ENCODE peak calls at places on chromosomes 7 and 10, in eight cellular contexts. One of them, this sample, is unnamed.

GRCh38 chr10:129025774-129026173 is 441.3 kb upstream of the MGMT start:
- DNase-seq in brain microvascular endothelial cell: no peak
- DNase-seq in upper lobe of right lung: no peak
- DNase-seq in MM.1S: no peak
- DNase-seq in astrocyte: no peak
- DNase-seq in GM06990: no peak
- DNase-seq in osteoblast: no peak
- DNase-seq in neural progenitor cell: no peak
- DNase-seq in this sample: no peak

GRCh38 chr10:35465601-35466140 is 129.4 kb downstream of the CCNY start:
- DNase-seq in neural progenitor cell: no peak
- DNase-seq in brain microvascular endothelial cell: no peak
- DNase-seq in MM.1S: no peak
- DNase-seq in astrocyte: no peak
- DNase-seq in upper lobe of right lung: no peak
- DNase-seq in osteoblast: no peak
- DNase-seq in GM06990: no peak
- DNase-seq in this sample: no peak

GRCh38 chr7:132110692-132111091 is 465.6 kb downstream of the PLXNA4 start:
- DNase-seq in GM06990: no peak
- DNase-seq in MM.1S: no peak
- DNase-seq in upper lobe of right lung: no peak
- DNase-seq in neural progenitor cell: no peak
- DNase-seq in osteoblast: no peak
- DNase-seq in astrocyte: no peak
- DNase-seq in brain microvascular endothelial cell: no peak
- DNase-seq in this sample: no peak

GRCh38 chr10:77667426-77668324 is 30.1 kb upstream of the KCNMA1 start:
- DNase-seq in astrocyte: no peak
- DNase-seq in brain microvascular endothelial cell: no peak
- DNase-seq in osteoblast: no peak
- DNase-seq in neural progenitor cell: no peak
- DNase-seq in upper lobe of right lung: no peak
- DNase-seq in GM06990: no peak
- DNase-seq in MM.1S: peak; percentile 27
- DNase-seq in this sample: no peak

GRCh38 chr7:149292101-149292823 is 30.3 kb downstream of the ZNF783 start:
- DNase-seq in upper lobe of right lung: no peak
- DNase-seq in GM06990: no peak
- DNase-seq in brain microvascular endothelial cell: peak; percentile 24
- DNase-seq in neural progenitor cell: peak; percentile 20
- DNase-seq in astrocyte: no peak
- DNase-seq in osteoblast: peak; percentile 77
- DNase-seq in MM.1S: peak; percentile 46
- DNase-seq in this sample: no peak

GRCh38 chr7:33861947-33862346 is 43.4 kb upstream of the BMPER start:
- DNase-seq in neural progenitor cell: no peak
- DNase-seq in brain microvascular endothelial cell: no peak
- DNase-seq in GM06990: no peak
- DNase-seq in astrocyte: no peak
- DNase-seq in osteoblast: no peak
- DNase-seq in upper lobe of right lung: no peak
- DNase-seq in MM.1S: no peak
- DNase-seq in this sample: no peak

GRCh38 chr10:21273400-21273968 is 252.0 kb downstream of the SKIDA1 start:
- DNase-seq in neural progenitor cell: no peak
- DNase-seq in GM06990: no peak
- DNase-seq in MM.1S: no peak
- DNase-seq in brain microvascular endothelial cell: no peak
- DNase-seq in astrocyte: no peak
- DNase-seq in osteoblast: no peak
- DNase-seq in upper lobe of right lung: no peak
- DNase-seq in this sample: no peak

GRCh38 chr10:3312403-3312802 is 139.8 kb upstream of the PITRM1 start:
- DNase-seq in upper lobe of right lung: no peak
- DNase-seq in neural progenitor cell: peak; percentile 71
- DNase-seq in brain microvascular endothelial cell: no peak
- DNase-seq in astrocyte: no peak
- DNase-seq in MM.1S: no peak
- DNase-seq in GM06990: no peak
- DNase-seq in osteoblast: no peak
- DNase-seq in this sample: no peak

GRCh38 chr7:33276325-33276724 is 147.0 kb downstream of the BBS9 start:
- DNase-seq in MM.1S: peak; percentile 16
- DNase-seq in upper lobe of right lung: no peak
- DNase-seq in brain microvascular endothelial cell: no peak
- DNase-seq in neural progenitor cell: no peak
- DNase-seq in osteoblast: no peak
- DNase-seq in GM06990: no peak
- DNase-seq in astrocyte: no peak
- DNase-seq in this sample: no peak

GRCh38 chr10:3978174-3978573 is 193.2 kb upstream of the KLF6 start:
- DNase-seq in osteoblast: peak; percentile 68
- DNase-seq in upper lobe of right lung: no peak
- DNase-seq in astrocyte: peak; percentile 75
- DNase-seq in neural progenitor cell: no peak
- DNase-seq in brain microvascular endothelial cell: peak; percentile 66
- DNase-seq in GM06990: no peak
- DNase-seq in MM.1S: no peak
- DNase-seq in this sample: no peak

GRCh38 chr7:128708235-128708634 is 30.9 kb upstream of the CALU start:
- DNase-seq in osteoblast: no peak
- DNase-seq in GM06990: no peak
- DNase-seq in brain microvascular endothelial cell: no peak
- DNase-seq in MM.1S: no peak
- DNase-seq in upper lobe of right lung: no peak
- DNase-seq in astrocyte: no peak
- DNase-seq in neural progenitor cell: peak; percentile 85
- DNase-seq in this sample: no peak

GRCh38 chr10:59881640-59882039 is 24.7 kb downstream of the CCDC6 start:
- DNase-seq in neural progenitor cell: no peak
- DNase-seq in astrocyte: no peak
- DNase-seq in brain microvascular endothelial cell: no peak
- DNase-seq in MM.1S: no peak
- DNase-seq in upper lobe of right lung: no peak
- DNase-seq in GM06990: no peak
- DNase-seq in osteoblast: no peak
- DNase-seq in this sample: no peak

GRCh38 chr7:144408116-144408515 is 4.6 kb upstream of the NOBOX start:
- DNase-seq in GM06990: no peak
- DNase-seq in brain microvascular endothelial cell: no peak
- DNase-seq in osteoblast: no peak
- DNase-seq in neural progenitor cell: no peak
- DNase-seq in astrocyte: no peak
- DNase-seq in MM.1S: no peak
- DNase-seq in upper lobe of right lung: no peak
- DNase-seq in this sample: no peak

GRCh38 chr7:84368122-84368521 is 173.5 kb upstream of the SEMA3A start:
- DNase-seq in GM06990: no peak
- DNase-seq in brain microvascular endothelial cell: no peak
- DNase-seq in osteoblast: no peak
- DNase-seq in neural progenitor cell: no peak
- DNase-seq in astrocyte: no peak
- DNase-seq in upper lobe of right lung: no peak
- DNase-seq in MM.1S: no peak
- DNase-seq in this sample: no peak

GRCh38 chr7:95897557-95898183 is 125.3 kb downstream of the DYNC1I1 start:
- DNase-seq in GM06990: no peak
- DNase-seq in upper lobe of right lung: no peak
- DNase-seq in MM.1S: no peak
- DNase-seq in astrocyte: no peak
- DNase-seq in osteoblast: no peak
- DNase-seq in brain microvascular endothelial cell: no peak
- DNase-seq in neural progenitor cell: no peak
- DNase-seq in this sample: no peak

GRCh38 chr7:110766874-110767273 is 324.1 kb upstream of the LRRN3 start:
- DNase-seq in astrocyte: no peak
- DNase-seq in GM06990: no peak
- DNase-seq in upper lobe of right lung: no peak
- DNase-seq in osteoblast: no peak
- DNase-seq in MM.1S: no peak
- DNase-seq in neural progenitor cell: no peak
- DNase-seq in brain microvascular endothelial cell: no peak
- DNase-seq in this sample: no peak

GRCh38 chr10:131784363-131785120 is 116.3 kb upstream of the PPP2R2D start:
- DNase-seq in upper lobe of right lung: no peak
- DNase-seq in astrocyte: no peak
- DNase-seq in neural progenitor cell: no peak
- DNase-seq in GM06990: no peak
- DNase-seq in brain microvascular endothelial cell: no peak
- DNase-seq in osteoblast: peak; percentile 22
- DNase-seq in MM.1S: no peak
- DNase-seq in this sample: no peak

GRCh38 chr7:151179287-151179860 is 7.7 kb downstream of the ASB10 start:
- DNase-seq in MM.1S: no peak
- DNase-seq in neural progenitor cell: no peak
- DNase-seq in astrocyte: no peak
- DNase-seq in osteoblast: peak; percentile 58
- DNase-seq in brain microvascular endothelial cell: no peak
- DNase-seq in GM06990: no peak
- DNase-seq in upper lobe of right lung: no peak
- DNase-seq in this sample: no peak

GRCh38 chr10:35400600-35401268 is 64.4 kb downstream of the CCNY start:
- DNase-seq in brain microvascular endothelial cell: no peak
- DNase-seq in MM.1S: no peak
- DNase-seq in astrocyte: no peak
- DNase-seq in GM06990: no peak
- DNase-seq in upper lobe of right lung: no peak
- DNase-seq in neural progenitor cell: no peak
- DNase-seq in osteoblast: no peak
- DNase-seq in this sample: no peak

GRCh38 chr7:64870656-64871055 is 32.4 kb upstream of the ZNF273 start:
- DNase-seq in neural progenitor cell: no peak
- DNase-seq in MM.1S: no peak
- DNase-seq in GM06990: no peak
- DNase-seq in brain microvascular endothelial cell: no peak
- DNase-seq in osteoblast: peak; percentile 68
- DNase-seq in upper lobe of right lung: no peak
- DNase-seq in astrocyte: no peak
- DNase-seq in this sample: no peak

GRCh38 chr10:97463363-97464132 is 17.6 kb downstream of the ZDHHC16 start:
- DNase-seq in neural progenitor cell: peak; percentile 68
- DNase-seq in upper lobe of right lung: no peak
- DNase-seq in osteoblast: peak; percentile 69
- DNase-seq in brain microvascular endothelial cell: peak; percentile 35
- DNase-seq in GM06990: no peak
- DNase-seq in MM.1S: peak; percentile 48
- DNase-seq in astrocyte: peak; percentile 30
- DNase-seq in this sample: no peak

GRCh38 chr7:43876266-43876665 is 6.9 kb upstream of the MRPS24 start:
- DNase-seq in neural progenitor cell: no peak
- DNase-seq in MM.1S: no peak
- DNase-seq in brain microvascular endothelial cell: no peak
- DNase-seq in upper lobe of right lung: no peak
- DNase-seq in GM06990: peak; percentile 25
- DNase-seq in astrocyte: no peak
- DNase-seq in osteoblast: no peak
- DNase-seq in this sample: no peak

GRCh38 chr10:9636206-9636605 is 1381.5 kb upstream of the CELF2 start:
- DNase-seq in brain microvascular endothelial cell: no peak
- DNase-seq in astrocyte: peak; percentile 52
- DNase-seq in MM.1S: no peak
- DNase-seq in GM06990: no peak
- DNase-seq in neural progenitor cell: no peak
- DNase-seq in osteoblast: no peak
- DNase-seq in upper lobe of right lung: no peak
- DNase-seq in this sample: no peak

DNA sequence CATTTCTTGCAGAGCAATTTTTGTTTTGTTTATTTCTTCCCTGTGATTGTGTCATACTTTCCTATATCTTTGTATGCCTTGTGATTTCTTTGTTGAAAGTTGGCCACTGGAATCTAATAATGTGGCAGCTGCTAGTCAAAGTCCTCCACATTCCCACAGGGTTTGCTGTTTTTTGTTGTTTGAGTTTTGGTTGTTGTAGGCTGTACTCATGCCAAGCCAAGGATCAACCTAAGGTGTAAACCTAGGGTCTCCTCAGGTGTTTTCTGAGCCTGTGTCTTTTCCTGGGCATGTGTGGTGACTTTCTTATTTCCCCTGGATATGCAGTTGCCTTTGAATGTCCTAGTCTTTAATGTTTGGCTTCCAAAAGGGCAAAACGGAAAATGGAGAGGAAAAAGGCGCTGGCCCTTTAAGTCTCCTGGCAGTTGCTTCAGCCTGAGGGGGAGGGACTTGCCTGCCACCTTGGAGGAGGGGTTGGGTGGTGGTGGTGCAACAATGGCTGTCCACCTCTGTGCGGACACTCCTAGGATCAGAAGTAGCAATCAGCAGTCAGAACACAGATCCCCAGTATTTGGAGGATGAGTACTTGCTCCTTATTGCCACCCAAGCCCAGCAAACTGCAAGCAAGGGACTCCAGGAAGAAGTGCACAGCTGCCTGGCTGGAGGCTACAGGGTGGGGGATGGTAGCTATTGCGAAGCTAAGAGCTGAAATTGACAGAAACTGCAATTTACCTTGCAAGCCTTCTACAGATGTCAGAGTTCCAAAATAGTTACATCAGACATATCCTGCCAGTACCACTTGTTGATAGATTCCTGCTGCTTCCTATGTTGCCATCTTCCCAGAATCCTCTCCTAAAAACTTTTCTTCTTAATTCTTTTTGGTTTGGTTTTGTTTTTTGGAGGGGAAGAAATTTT is 5.6 kb upstream of the ZNF518A start:
- DNase-seq in upper lobe of right lung: peak; percentile 76
- DNase-seq in osteoblast: no peak
- DNase-seq in neural progenitor cell: peak; percentile 61
- DNase-seq in astrocyte: peak; percentile 13
- DNase-seq in GM06990: peak; percentile 16
- DNase-seq in MM.1S: peak; percentile 71
- DNase-seq in brain microvascular endothelial cell: peak; percentile 29
- DNase-seq in this sample: no peak
- H3K4me3 ChIP-seq in upper lobe of right lung: peak overlapping the region; percentile 25
- H3K4me3 ChIP-seq in osteoblast: peak overlapping the region; percentile 62
- H3K4me3 ChIP-seq in neural progenitor cell: peak overlapping the region; percentile 47
- H3K4me3 ChIP-seq in astrocyte: peak overlapping the region; percentile 35
- H3K4me3 ChIP-seq in GM06990: no peak overlapping the region
- H3K4me3 ChIP-seq in MM.1S: peak overlapping the region; percentile 72
- H3K4me3 ChIP-seq in brain microvascular endothelial cell: peak overlapping the region; percentile 41
- H3K4me3 ChIP-seq in this sample: peak overlapping the region; percentile 22

GRCh38 chr10:126198681-126199080 is 189.6 kb downstream of the ADAM12 start:
- DNase-seq in upper lobe of right lung: no peak
- DNase-seq in MM.1S: no peak
- DNase-seq in astrocyte: peak; percentile 43
- DNase-seq in neural progenitor cell: no peak
- DNase-seq in osteoblast: peak; percentile 48
- DNase-seq in GM06990: no peak
- DNase-seq in brain microvascular endothelial cell: no peak
- DNase-seq in this sample: no peak
- H3K4me3 ChIP-seq in upper lobe of right lung: no peak overlapping the region
- H3K4me3 ChIP-seq in MM.1S: no peak overlapping the region
- H3K4me3 ChIP-seq in astrocyte: no peak overlapping the region
- H3K4me3 ChIP-seq in neural progenitor cell: no peak overlapping the region
- H3K4me3 ChIP-seq in osteoblast: no peak overlapping the region
- H3K4me3 ChIP-seq in GM06990: no peak overlapping the region
- H3K4me3 ChIP-seq in brain microvascular endothelial cell: no peak overlapping the region
- H3K4me3 ChIP-seq in this sample: no peak overlapping the region

GRCh38 chr7:155449008-155449879 is 8.7 kb upstream of the EN2 start:
- DNase-seq in brain microvascular endothelial cell: no peak
- DNase-seq in neural progenitor cell: peak; percentile 72
- DNase-seq in GM06990: no peak
- DNase-seq in astrocyte: no peak
- DNase-seq in MM.1S: no peak
- DNase-seq in upper lobe of right lung: peak; percentile 41
- DNase-seq in osteoblast: peak; percentile 80
- DNase-seq in this sample: no peak
- H3K4me3 ChIP-seq in brain microvascular endothelial cell: no peak overlapping the region
- H3K4me3 ChIP-seq in neural progenitor cell: peak overlapping the region; percentile 42
- H3K4me3 ChIP-seq in GM06990: no peak overlapping the region
- H3K4me3 ChIP-seq in astrocyte: no peak overlapping the region
- H3K4me3 ChIP-seq in MM.1S: no peak overlapping the region
- H3K4me3 ChIP-seq in upper lobe of right lung: no peak overlapping the region
- H3K4me3 ChIP-seq in osteoblast: no peak overlapping the region
- H3K4me3 ChIP-seq in this sample: no peak overlapping the region

GRCh38 chr7:27118580-27118979 is 12.0 kb downstream of the HOXA4 start:
- DNase-seq in astrocyte: no peak
- DNase-seq in MM.1S: no peak
- DNase-seq in neural progenitor cell: no peak
- DNase-seq in upper lobe of right lung: no peak
- DNase-seq in brain microvascular endothelial cell: no peak
- DNase-seq in GM06990: no peak
- DNase-seq in osteoblast: peak; percentile 47
- DNase-seq in this sample: no peak
- H3K4me3 ChIP-seq in astrocyte: peak overlapping the region; percentile 69
- H3K4me3 ChIP-seq in MM.1S: no peak overlapping the region
- H3K4me3 ChIP-seq in neural progenitor cell: no peak overlapping the region
- H3K4me3 ChIP-seq in upper lobe of right lung: peak overlapping the region; percentile 65
- H3K4me3 ChIP-seq in brain microvascular endothelial cell: no peak overlapping the region
- H3K4me3 ChIP-seq in GM06990: no peak overlapping the region
- H3K4me3 ChIP-seq in osteoblast: no peak overlapping the region
- H3K4me3 ChIP-seq in this sample: no peak overlapping the region

This sample was measured in RWPE2.